ENCODE peak calls at places on chromosomes 6 and 20, in four cellular contexts. Q, P, F and I are unnamed samples.

GRCh38 chr6:4518506-4518905 is 257.7 kb upstream of the CDYL start:
- DNase-seq in F (no peak), Q (peak), P (no peak), I (no peak)

GRCh38 chr6:132708771-132709170 is 5.1 kb downstream of the VNN1 start:
- DNase-seq in Q (peak), F (no peak), P (no peak), I (no peak)

GRCh38 chr6:21594427-21595264 is 1.1 kb downstream of the SOX4 start:
- DNase-seq in F (no peak), P (peak), Q (peak), I (peak)

GRCh38 chr6:70684794-70685493 is 17.3 kb downstream of the SMAP1 start:
- DNase-seq in F (no peak), Q (no peak), P (no peak), I (no peak)

GRCh38 chr6:111096246-111096645 is 8.9 kb downstream of the SLC16A10 start:
- DNase-seq in P (no peak), Q (no peak), F (peak), I (peak)

GRCh38 chr20:58109126-58109880 is 119.2 kb downstream of the ANKRD60 start:
- DNase-seq in Q (peak), P (no peak), F (no peak), I (no peak)

GRCh38 chr6:18432619-18433018 is 45.5 kb downstream of the RNF144B start:
- DNase-seq in F (no peak), P (no peak), Q (no peak), I (no peak)

GRCh38 chr20:38316341-38316740 is 12.4 kb downstream of the BPI start:
- DNase-seq in P (no peak), F (no peak), Q (no peak), I (no peak)

GRCh38 chr6:26264547-26264946 is 100.5 kb upstream of the BTN3A2 start:
- DNase-seq in Q (no peak), F (no peak), P (no peak), I (no peak)

GRCh38 chr20:57157106-57157691 is 109.2 kb downstream of the BMP7 start:
- DNase-seq in F (no peak), P (no peak), Q (no peak), I (no peak)